ENCODE peak calls at places on chromosomes 6 and 20, in five cellular contexts. U is HepG2, H is HCT116, L is K562, G is SK-N-SH. O is an unnamed sample.

GRCh38 chr20:50248104-50248631 is 57.5 kb downstream of the CEBPB start:
- DNase-seq in U (no peak), H (no peak), L (peak), G (no peak), O (no peak)

GRCh38 chr6:14758421-14759043 is 487.3 kb upstream of the JARID2 start:
- DNase-seq in U (no peak), H (no peak), L (no peak), G (no peak), O (no peak)

GRCh38 chr6:132673376-132674094 is 14.6 kb upstream of the TAAR1 start:
- DNase-seq in U (no peak), H (no peak), L (no peak), G (no peak), O (no peak)

GRCh38 chr20:32446301-32447100 is 88.4 kb downstream of the ASXL1 start:
- DNase-seq in U (no peak), H (no peak), L (no peak), G (no peak), O (no peak)

GRCh38 chr6:104483225-104483834 is 376.4 kb downstream of the HACE1 start:
- DNase-seq in U (peak), H (peak), L (no peak), G (peak), O (no peak)

GRCh38 chr20:1242530-1242929 is 16.7 kb downstream of the RAD21L1 start:
- DNase-seq in U (no peak), H (no peak), L (no peak), G (no peak), O (no peak)

GRCh38 chr20:35320396-35321126 is 28.3 kb upstream of the FAM83C start:
- DNase-seq in U (peak), H (peak), L (no peak), G (no peak), O (no peak)

GRCh38 chr20:37524221-37524700 is 3.2 kb downstream of the NNAT start:
- DNase-seq in U (no peak), H (no peak), L (no peak), G (no peak), O (no peak)

GRCh38 chr6:148890091-148890490 is 143.3 kb downstream of the UST start:
- DNase-seq in U (no peak), H (no peak), L (no peak), G (no peak), O (no peak)

GRCh38 chr6:164154588-164154987 is 740.1 kb downstream of the QKI start:
- DNase-seq in U (no peak), H (no peak), L (no peak), G (no peak), O (no peak)

GRCh38 chr20:39773380-39774000 is 811.3 kb downstream of the DHX35 start:
- DNase-seq in U (no peak), H (no peak), L (no peak), G (no peak), O (no peak)

GRCh38 chr20:12112089-12112474 is 194.4 kb downstream of the BTBD3 start:
- DNase-seq in U (no peak), H (no peak), L (no peak), G (no peak), O (no peak)

GRCh38 chr20:48051810-48052491 is 266.7 kb upstream of the SULF2 start:
- DNase-seq in U (no peak), H (no peak), L (no peak), G (peak), O (no peak)

GRCh38 chr6:133240511-133241087 is 558 bp upstream of the EYA4 start:
- DNase-seq in U (no peak), H (no peak), L (no peak), G (peak), O (no peak)

GRCh38 chr6:46756469-46757205 is 9.9 kb downstream of the ANKRD66 start:
- DNase-seq in U (no peak), H (no peak), L (no peak), G (no peak), O (no peak)

GRCh38 chr6:15061908-15062307 is 184.0 kb upstream of the JARID2 start:
- DNase-seq in U (no peak), H (no peak), L (no peak), G (no peak), O (no peak)

GRCh38 chr20:35768731-35769664 is 2.8 kb upstream of the PHF20 start:
- DNase-seq in U (peak), H (peak), L (peak), G (peak), O (peak)

GRCh38 chr20:32965581-32966373 is 38.5 kb downstream of the SUN5 start:
- DNase-seq in U (no peak), H (no peak), L (no peak), G (peak), O (no peak)

GRCh38 chr6:43678341-43678740 is 9.2 kb downstream of the MRPS18A start:
- DNase-seq in U (no peak), H (no peak), L (no peak), G (no peak), O (no peak)

GRCh38 chr20:24492031-24492607 is 22.7 kb downstream of the SYNDIG1 start:
- DNase-seq in U (peak), H (no peak), L (peak), G (no peak), O (no peak)

GRCh38 chr6:16806363-16806762 is 45.1 kb upstream of the ATXN1 start:
- DNase-seq in U (no peak), H (no peak), L (no peak), G (no peak), O (no peak)

GRCh38 chr20:38674178-38675133 is 49.8 kb upstream of the SLC32A1 start:
- DNase-seq in U (no peak), H (no peak), L (peak), G (peak), O (no peak)

GRCh38 chr20:50513169-50514034 is 3.2 kb downstream of the PTPN1 start:
- DNase-seq in U (no peak), H (no peak), L (no peak), G (no peak), O (no peak)

GRCh38 chr20:51363378-51363777 is 179.1 kb downstream of the NFATC2 start:
- DNase-seq in U (no peak), H (no peak), L (no peak), G (no peak), O (no peak)

GRCh38 chr6:129683606-129684322 is 26.2 kb downstream of the ARHGAP18 start:
- DNase-seq in U (peak), H (peak), L (peak), G (peak), O (peak)

GRCh38 chr6:20751293-20751946 is 217.2 kb downstream of the CDKAL1 start:
- DNase-seq in U (no peak), H (no peak), L (no peak), G (no peak), O (no peak)

GRCh38 chr6:135871878-135872277 is 20.4 kb downstream of the PDE7B start:
- DNase-seq in U (no peak), H (no peak), L (no peak), G (no peak), O (no peak)

GRCh38 chr6:136866872-136867416 is 44.6 kb downstream of the PEX7 start:
- DNase-seq in U (no peak), H (no peak), L (no peak), G (peak), O (no peak)

GRCh38 chr6:31086788-31087440 is 25.5 kb downstream of the C6orf15 start:
- DNase-seq in U (no peak), H (no peak), L (no peak), G (no peak), O (no peak)

GRCh38 chr6:28940294-28940858 is 16.6 kb upstream of the TRIM27 start:
- DNase-seq in U (peak), H (no peak), L (peak), G (peak), O (peak)

GRCh38 chr6:111803384-111803783 is 69.9 kb downstream of the FYN start:
- DNase-seq in U (no peak), H (no peak), L (no peak), G (no peak), O (no peak)

GRCh38 chr6:99905209-99906106 is 88.6 kb downstream of the MCHR2 start:
- DNase-seq in U (peak), H (peak), L (peak), G (peak), O (no peak)

GRCh38 chr6:2961491-2961890 is 9.9 kb downstream of the SERPINB6 start:
- DNase-seq in U (no peak), H (no peak), L (no peak), G (no peak), O (no peak)

GRCh38 chr6:72553531-72554202 is 68.2 kb upstream of the KCNQ5 start:
- DNase-seq in U (no peak), H (no peak), L (peak), G (no peak), O (no peak)

GRCh38 chr6:100460650-100461204 is 4.0 kb downstream of the SIM1 start:
- DNase-seq in U (no peak), H (no peak), L (peak), G (no peak), O (no peak)

GRCh38 chr6:44494011-44494501 is 106.5 kb downstream of the CDC5L start:
- DNase-seq in U (peak), H (peak), L (peak), G (no peak), O (no peak)

GRCh38 chr6:155261146-155261900 is 2.5 kb upstream of the CLDN20 start:
- DNase-seq in U (peak), H (no peak), L (no peak), G (no peak), O (no peak)

GRCh38 chr20:19781235-19781634 is 23.2 kb downstream of the RIN2 start:
- DNase-seq in U (no peak), H (no peak), L (no peak), G (no peak), O (no peak)

GRCh38 chr20:19778404-19778803 is 20.3 kb downstream of the RIN2 start:
- DNase-seq in U (no peak), H (no peak), L (no peak), G (no peak), O (no peak)

GRCh38 chr20:19780261-19780660 is 22.2 kb downstream of the RIN2 start:
- DNase-seq in U (no peak), H (no peak), L (no peak), G (no peak), O (no peak)

GRCh38 chr20:19777981-19778380 is 19.9 kb downstream of the RIN2 start:
- DNase-seq in U (no peak), H (no peak), L (no peak), G (no peak), O (no peak)

GRCh38 chr20:19779634-19780033 is 21.6 kb downstream of the RIN2 start:
- DNase-seq in U (no peak), H (no peak), L (no peak), G (no peak), O (peak)
- TF ChIP-seq JUND in U (no peak), H (no peak), L (no peak), G (no peak), O (no peak)

GRCh38 chr20:52974155-52974554 is 2.0 kb downstream of the TSHZ2 start:
- DNase-seq in U (no peak), H (no peak), L (no peak), G (peak), O (peak)
- TF ChIP-seq REST in U (no peak), H (no peak), L (no peak), G (no peak), O (no peak)

GRCh38 chr6:11783524-11784064 is 5.0 kb upstream of the ADTRP start:
- DNase-seq in U (no peak), H (no peak), L (no peak), G (no peak), O (no peak)

GRCh38 chr6:11788043-11788442 is 9.4 kb upstream of the ADTRP start:
- DNase-seq in U (no peak), H (no peak), L (no peak), G (no peak), O (peak)

GRCh38 chr6:11785449-11785951 is 6.9 kb upstream of the ADTRP start:
- DNase-seq in U (no peak), H (no peak), L (no peak), G (no peak), O (peak)

GRCh38 chr6:11784341-11784740 is 5.7 kb upstream of the ADTRP start:
- DNase-seq in U (no peak), H (no peak), L (no peak), G (no peak), O (no peak)

GRCh38 chr6:11785953-11786579 is 7.5 kb upstream of the ADTRP start:
- DNase-seq in U (no peak), H (no peak), L (no peak), G (no peak), O (peak)
- TF ChIP-seq JUND in U (no peak), H (no peak), L (no peak), G (no peak), O (peak)

GRCh38 chr6:94511502-94512088 is 1065.7 kb upstream of the MANEA start:
- DNase-seq in U (no peak), H (no peak), L (no peak), G (peak), O (no peak)

GRCh38 chr6:94510877-94511276 is 1066.5 kb upstream of the MANEA start:
- DNase-seq in U (no peak), H (no peak), L (no peak), G (peak), O (no peak)
- TF ChIP-seq REST in U (no peak), H (no peak), L (no peak), G (no peak), O (no peak)

DNA sequence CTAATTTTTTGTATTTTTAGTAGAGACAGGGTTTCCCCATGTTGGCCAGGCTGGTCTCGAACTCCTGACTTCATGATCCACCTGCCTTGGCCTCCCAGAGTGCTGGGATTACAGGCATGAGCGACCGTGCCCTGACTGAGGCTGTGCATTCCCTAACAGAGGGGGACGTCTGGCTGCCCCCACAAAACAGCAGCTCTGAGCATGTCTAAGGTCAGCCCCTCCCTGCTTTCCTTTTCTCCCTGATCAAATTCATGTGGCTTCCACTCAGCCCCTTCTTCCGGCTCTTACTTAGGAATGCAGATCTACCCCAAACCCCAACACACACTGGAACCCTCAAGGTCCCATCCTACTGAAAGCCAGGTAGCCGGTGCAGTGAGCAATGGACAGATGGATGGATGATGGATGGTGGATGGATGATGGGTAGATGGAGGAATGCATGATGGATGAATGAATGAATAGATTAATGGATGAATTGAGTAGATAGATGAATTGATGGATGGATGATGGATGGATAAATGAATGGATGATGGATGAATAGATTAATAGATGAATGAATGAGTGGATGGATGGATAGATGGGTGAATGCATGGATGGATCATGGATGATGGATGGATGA is 91.5 kb upstream of the BHLHE23 start:
- DNase-seq in U (no peak), H (no peak), L (no peak), G (no peak), O (no peak)
- TF ChIP-seq JUND in U (no peak), H (no peak), L (no peak), G (no peak), O (no peak)

DNA sequence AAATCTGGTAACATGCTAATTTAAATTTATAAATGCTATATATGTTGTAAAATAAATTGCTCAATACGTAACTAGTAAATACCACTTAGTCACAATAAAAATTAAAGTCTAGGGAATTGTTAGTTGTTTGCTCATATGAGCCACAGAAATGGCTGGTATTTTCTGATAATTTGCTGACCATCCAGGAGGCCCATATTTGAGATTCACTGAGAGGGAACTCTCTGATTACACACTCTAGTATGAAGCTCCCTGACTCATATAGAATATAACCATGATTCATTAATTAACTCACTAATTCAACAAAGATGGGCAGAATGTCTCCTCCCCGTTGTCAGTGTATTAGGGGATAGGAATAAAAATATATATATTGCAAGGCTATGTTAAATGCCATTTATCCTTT is 46.5 kb upstream of the TMEM30A start:
- DNase-seq in U (no peak), H (no peak), L (no peak), G (no peak), O (no peak)
- TF ChIP-seq REST in U (no peak), H (no peak), L (no peak), G (no peak), O (no peak)

O was measured in GM12878.